ENCODE peak calls at places on chromosomes 4 and X, in seven cellular contexts. One of them, this sample, is unnamed.
A peak's percentile ranks its signal among the peaks of the same experiment; 100 is the strongest.

GRCh38 chr4:123599061-123599919 is 202.7 kb downstream of the SPRY1 start:
- DNase-seq in breast epithelium: no peak
- DNase-seq in CD8-positive, alpha-beta T cell: no peak
- DNase-seq in tibial artery: no peak
- DNase-seq in HFF-Myc: no peak
- DNase-seq in BJ: no peak
- DNase-seq in mesothelial cell of epicardium: no peak
- DNase-seq in this sample: no peak

GRCh38 chrX:115582871-115583729 is 22.1 kb downstream of the PLS3 start:
- DNase-seq in mesothelial cell of epicardium: no peak
- DNase-seq in tibial artery: no peak
- DNase-seq in BJ: no peak
- DNase-seq in CD8-positive, alpha-beta T cell: no peak
- DNase-seq in breast epithelium: no peak
- DNase-seq in HFF-Myc: no peak
- DNase-seq in this sample: no peak

GRCh38 chr4:30757357-30757756 is 37.2 kb downstream of the PCDH7 start:
- DNase-seq in CD8-positive, alpha-beta T cell: no peak
- DNase-seq in HFF-Myc: peak; percentile 50
- DNase-seq in mesothelial cell of epicardium: no peak
- DNase-seq in breast epithelium: no peak
- DNase-seq in BJ: peak; percentile 58
- DNase-seq in tibial artery: no peak
- DNase-seq in this sample: no peak

GRCh38 chrX:151763711-151764110 is 29.2 kb downstream of the CNGA2 start:
- DNase-seq in mesothelial cell of epicardium: no peak
- DNase-seq in tibial artery: no peak
- DNase-seq in HFF-Myc: no peak
- DNase-seq in BJ: no peak
- DNase-seq in CD8-positive, alpha-beta T cell: no peak
- DNase-seq in breast epithelium: no peak
- DNase-seq in this sample: no peak

GRCh38 chr4:98514930-98515809 is 143.2 kb downstream of the TSPAN5 start:
- DNase-seq in BJ: no peak
- DNase-seq in breast epithelium: no peak
- DNase-seq in HFF-Myc: no peak
- DNase-seq in mesothelial cell of epicardium: no peak
- DNase-seq in tibial artery: peak; percentile 28
- DNase-seq in CD8-positive, alpha-beta T cell: no peak
- DNase-seq in this sample: no peak

GRCh38 chrX:65581661-65582339 is 47.2 kb upstream of the LAS1L start:
- DNase-seq in tibial artery: peak; percentile 51
- DNase-seq in HFF-Myc: no peak
- DNase-seq in BJ: no peak
- DNase-seq in mesothelial cell of epicardium: no peak
- DNase-seq in CD8-positive, alpha-beta T cell: peak; percentile 65
- DNase-seq in breast epithelium: no peak
- DNase-seq in this sample: no peak

GRCh38 chrX:8981742-8982141 is 52.2 kb downstream of the FAM9B start:
- DNase-seq in HFF-Myc: no peak
- DNase-seq in tibial artery: no peak
- DNase-seq in BJ: no peak
- DNase-seq in CD8-positive, alpha-beta T cell: no peak
- DNase-seq in mesothelial cell of epicardium: no peak
- DNase-seq in breast epithelium: no peak
- DNase-seq in this sample: no peak

GRCh38 chr4:153916273-153916755 is 127.4 kb upstream of the SFRP2 start:
- DNase-seq in breast epithelium: no peak
- DNase-seq in tibial artery: no peak
- DNase-seq in mesothelial cell of epicardium: no peak
- DNase-seq in BJ: no peak
- DNase-seq in CD8-positive, alpha-beta T cell: no peak
- DNase-seq in HFF-Myc: no peak
- DNase-seq in this sample: no peak

GRCh38 chrX:41043950-41044349 is 41.3 kb upstream of the USP9X start:
- DNase-seq in mesothelial cell of epicardium: no peak
- DNase-seq in BJ: no peak
- DNase-seq in CD8-positive, alpha-beta T cell: no peak
- DNase-seq in tibial artery: no peak
- DNase-seq in HFF-Myc: no peak
- DNase-seq in breast epithelium: no peak
- DNase-seq in this sample: no peak

GRCh38 chrX:21408776-21409175 is 34.6 kb downstream of the CNKSR2 start:
- DNase-seq in CD8-positive, alpha-beta T cell: no peak
- DNase-seq in breast epithelium: no peak
- DNase-seq in HFF-Myc: no peak
- DNase-seq in mesothelial cell of epicardium: no peak
- DNase-seq in BJ: no peak
- DNase-seq in tibial artery: no peak
- DNase-seq in this sample: no peak

GRCh38 chr4:62126064-62126732 is 926.1 kb downstream of the ADGRL3 start:
- DNase-seq in BJ: no peak
- DNase-seq in breast epithelium: no peak
- DNase-seq in mesothelial cell of epicardium: no peak
- DNase-seq in HFF-Myc: no peak
- DNase-seq in tibial artery: no peak
- DNase-seq in CD8-positive, alpha-beta T cell: no peak
- DNase-seq in this sample: no peak

GRCh38 chr4:38190717-38191178 is 230.6 kb downstream of the PTTG2 start:
- DNase-seq in HFF-Myc: peak; percentile 36
- DNase-seq in mesothelial cell of epicardium: no peak
- DNase-seq in breast epithelium: no peak
- DNase-seq in BJ: peak; percentile 20
- DNase-seq in tibial artery: peak; percentile 34
- DNase-seq in CD8-positive, alpha-beta T cell: no peak
- DNase-seq in this sample: no peak

GRCh38 chr4:3868841-3869572 is 102.8 kb downstream of the ADRA2C start:
- DNase-seq in CD8-positive, alpha-beta T cell: no peak
- DNase-seq in tibial artery: no peak
- DNase-seq in mesothelial cell of epicardium: no peak
- DNase-seq in BJ: no peak
- DNase-seq in HFF-Myc: no peak
- DNase-seq in breast epithelium: no peak
- DNase-seq in this sample: no peak

GRCh38 chrX:138519296-138519695 is 192.2 kb downstream of the FGF13 start:
- DNase-seq in mesothelial cell of epicardium: no peak
- DNase-seq in CD8-positive, alpha-beta T cell: no peak
- DNase-seq in BJ: no peak
- DNase-seq in HFF-Myc: no peak
- DNase-seq in breast epithelium: no peak
- DNase-seq in tibial artery: no peak
- DNase-seq in this sample: no peak

GRCh38 chrX:130196453-130196852 is 24.7 kb downstream of the RAB33A start:
- DNase-seq in breast epithelium: no peak
- DNase-seq in BJ: no peak
- DNase-seq in mesothelial cell of epicardium: no peak
- DNase-seq in tibial artery: no peak
- DNase-seq in HFF-Myc: no peak
- DNase-seq in CD8-positive, alpha-beta T cell: no peak
- DNase-seq in this sample: no peak

GRCh38 chr4:41133619-41134018 is 80.7 kb downstream of the APBB2 start:
- DNase-seq in mesothelial cell of epicardium: no peak
- DNase-seq in HFF-Myc: no peak
- DNase-seq in BJ: no peak
- DNase-seq in CD8-positive, alpha-beta T cell: no peak
- DNase-seq in tibial artery: no peak
- DNase-seq in breast epithelium: no peak
- DNase-seq in this sample: no peak

GRCh38 chr4:100900134-100900533 is 382.3 kb upstream of the EMCN start:
- DNase-seq in CD8-positive, alpha-beta T cell: no peak
- DNase-seq in breast epithelium: no peak
- DNase-seq in BJ: no peak
- DNase-seq in mesothelial cell of epicardium: no peak
- DNase-seq in tibial artery: no peak
- DNase-seq in HFF-Myc: no peak
- DNase-seq in this sample: no peak

GRCh38 chr4:8821151-8821950 is 50.3 kb downstream of the HMX1 start:
- DNase-seq in BJ: no peak
- DNase-seq in breast epithelium: peak; percentile 30
- DNase-seq in CD8-positive, alpha-beta T cell: no peak
- DNase-seq in tibial artery: no peak
- DNase-seq in mesothelial cell of epicardium: no peak
- DNase-seq in HFF-Myc: no peak
- DNase-seq in this sample: peak; percentile 17

GRCh38 chrX:139077303-139078131 is 366.0 kb upstream of the FGF13 start:
- DNase-seq in mesothelial cell of epicardium: no peak
- DNase-seq in CD8-positive, alpha-beta T cell: no peak
- DNase-seq in tibial artery: no peak
- DNase-seq in BJ: peak; percentile 10
- DNase-seq in HFF-Myc: no peak
- DNase-seq in breast epithelium: no peak
- DNase-seq in this sample: peak; percentile 39

GRCh38 chr4:1738410-1738809 is 17.1 kb downstream of the TACC3 start:
- DNase-seq in HFF-Myc: no peak
- DNase-seq in BJ: no peak
- DNase-seq in mesothelial cell of epicardium: no peak
- DNase-seq in breast epithelium: no peak
- DNase-seq in CD8-positive, alpha-beta T cell: no peak
- DNase-seq in tibial artery: no peak
- DNase-seq in this sample: no peak

GRCh38 chr4:108060164-108060563 is 70.5 kb downstream of the HADH start:
- DNase-seq in breast epithelium: no peak
- DNase-seq in HFF-Myc: no peak
- DNase-seq in CD8-positive, alpha-beta T cell: no peak
- DNase-seq in BJ: no peak
- DNase-seq in tibial artery: no peak
- DNase-seq in mesothelial cell of epicardium: no peak
- DNase-seq in this sample: no peak
- TF ChIP-seq CTCF in breast epithelium: peak; percentile 16
- TF ChIP-seq CTCF in HFF-Myc: peak; percentile 29
- TF ChIP-seq CTCF in CD8-positive, alpha-beta T cell: no peak
- TF ChIP-seq CTCF in BJ: no peak
- TF ChIP-seq CTCF in tibial artery: peak; percentile 16
- TF ChIP-seq CTCF in mesothelial cell of epicardium: no peak
- TF ChIP-seq CTCF in this sample: no peak

GRCh38 chr4:5461477-5461876 is 246.9 kb downstream of the EVC2 start:
- DNase-seq in mesothelial cell of epicardium: no peak
- DNase-seq in BJ: no peak
- DNase-seq in tibial artery: no peak
- DNase-seq in CD8-positive, alpha-beta T cell: no peak
- DNase-seq in HFF-Myc: no peak
- DNase-seq in breast epithelium: peak; percentile 35
- DNase-seq in this sample: no peak

GRCh38 chr4:5458676-5459075 is 249.7 kb downstream of the EVC2 start:
- DNase-seq in breast epithelium: peak; percentile 28
- DNase-seq in mesothelial cell of epicardium: no peak
- DNase-seq in tibial artery: no peak
- DNase-seq in BJ: no peak
- DNase-seq in CD8-positive, alpha-beta T cell: no peak
- DNase-seq in HFF-Myc: no peak
- DNase-seq in this sample: no peak

GRCh38 chr4:5462254-5462835 is 246.0 kb downstream of the EVC2 start:
- DNase-seq in breast epithelium: peak; percentile 20
- DNase-seq in CD8-positive, alpha-beta T cell: no peak
- DNase-seq in tibial artery: no peak
- DNase-seq in mesothelial cell of epicardium: no peak
- DNase-seq in BJ: no peak
- DNase-seq in HFF-Myc: no peak
- DNase-seq in this sample: no peak

GRCh38 chr4:5459236-5459635 is 249.1 kb downstream of the EVC2 start:
- DNase-seq in breast epithelium: peak; percentile 15
- DNase-seq in CD8-positive, alpha-beta T cell: no peak
- DNase-seq in tibial artery: no peak
- DNase-seq in mesothelial cell of epicardium: no peak
- DNase-seq in HFF-Myc: no peak
- DNase-seq in BJ: no peak
- DNase-seq in this sample: no peak

GRCh38 chr4:5460106-5460801 is 248.1 kb downstream of the EVC2 start:
- DNase-seq in HFF-Myc: no peak
- DNase-seq in BJ: no peak
- DNase-seq in breast epithelium: peak; percentile 44
- DNase-seq in mesothelial cell of epicardium: no peak
- DNase-seq in CD8-positive, alpha-beta T cell: peak; percentile 7
- DNase-seq in tibial artery: no peak
- DNase-seq in this sample: no peak
- TF ChIP-seq CTCF in HFF-Myc: peak; percentile 69
- TF ChIP-seq CTCF in BJ: peak; percentile 73
- TF ChIP-seq CTCF in breast epithelium: peak; percentile 9
- TF ChIP-seq CTCF in mesothelial cell of epicardium: peak; percentile 25
- TF ChIP-seq CTCF in CD8-positive, alpha-beta T cell: no peak
- TF ChIP-seq CTCF in tibial artery: no peak
- TF ChIP-seq CTCF in this sample: no peak

DNA sequence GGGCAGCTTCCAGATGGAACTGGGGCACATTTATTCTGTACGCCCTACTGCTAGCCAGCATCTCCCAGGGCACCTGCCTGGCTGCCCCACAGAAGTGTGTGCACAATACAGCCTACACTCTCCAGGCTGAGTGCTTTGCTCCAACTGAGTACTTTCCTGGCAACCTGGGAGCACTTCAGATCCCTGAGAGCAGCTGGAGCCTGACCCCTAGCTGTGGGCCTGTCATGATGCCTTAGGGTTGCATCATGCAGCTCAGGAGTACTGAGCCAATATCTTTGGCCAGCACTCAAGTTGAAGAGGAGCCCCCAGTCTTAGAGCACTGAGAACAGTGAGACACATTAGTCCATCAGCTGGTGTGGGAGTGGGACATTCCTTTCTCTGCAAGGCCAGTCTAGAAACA is 321.9 kb downstream of the CFAP47 start:
- DNase-seq in breast epithelium: no peak
- DNase-seq in HFF-Myc: no peak
- DNase-seq in tibial artery: no peak
- DNase-seq in CD8-positive, alpha-beta T cell: no peak
- DNase-seq in mesothelial cell of epicardium: no peak
- DNase-seq in BJ: no peak
- DNase-seq in this sample: no peak
- TF ChIP-seq CTCF in breast epithelium: no peak
- TF ChIP-seq CTCF in HFF-Myc: no peak
- TF ChIP-seq CTCF in tibial artery: no peak
- TF ChIP-seq CTCF in CD8-positive, alpha-beta T cell: no peak
- TF ChIP-seq CTCF in mesothelial cell of epicardium: no peak
- TF ChIP-seq CTCF in BJ: no peak
- TF ChIP-seq CTCF in this sample: no peak

DNA sequence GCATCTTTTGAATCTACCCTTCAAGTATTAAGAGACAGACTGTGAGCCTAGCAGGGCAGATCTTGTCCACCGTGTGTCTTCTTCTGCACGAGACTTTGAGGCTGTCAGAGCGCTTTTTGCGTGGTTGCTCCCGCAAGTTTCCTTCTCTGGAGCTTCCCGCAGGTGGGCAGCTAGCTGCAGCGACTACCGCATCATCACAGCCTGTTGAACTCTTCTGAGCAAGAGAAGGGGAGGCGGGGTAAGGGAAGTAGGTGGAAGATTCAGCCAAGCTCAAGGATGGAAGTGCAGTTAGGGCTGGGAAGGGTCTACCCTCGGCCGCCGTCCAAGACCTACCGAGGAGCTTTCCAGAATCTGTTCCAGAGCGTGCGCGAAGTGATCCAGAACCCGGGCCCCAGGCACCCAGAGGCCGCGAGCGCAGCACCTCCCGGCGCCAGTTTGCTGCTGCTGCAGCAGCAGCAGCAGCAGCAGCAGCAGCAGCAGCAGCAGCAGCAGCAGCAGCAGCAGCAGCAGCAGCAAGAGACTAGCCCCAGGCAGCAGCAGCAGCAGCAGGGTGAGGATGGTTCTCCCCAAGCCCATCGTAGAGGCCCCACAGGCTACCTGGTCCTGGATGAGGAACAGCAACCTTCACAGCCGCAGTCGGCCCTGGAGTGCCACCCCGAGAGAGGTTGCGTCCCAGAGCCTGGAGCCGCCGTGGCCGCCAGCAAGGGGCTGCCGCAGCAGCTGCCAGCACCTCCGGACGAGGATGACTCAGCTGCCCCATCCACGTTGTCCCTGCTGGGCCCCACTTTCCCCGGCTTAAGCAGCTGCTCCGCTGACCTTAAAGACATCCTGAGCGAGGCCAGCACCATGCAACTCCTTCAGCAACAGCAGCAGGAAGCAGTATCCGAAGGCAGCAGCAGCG is 1.3 kb downstream of the AR start:
- DNase-seq in mesothelial cell of epicardium: no peak
- DNase-seq in tibial artery: no peak
- DNase-seq in HFF-Myc: no peak
- DNase-seq in CD8-positive, alpha-beta T cell: no peak
- DNase-seq in breast epithelium: no peak
- DNase-seq in BJ: no peak
- DNase-seq in this sample: no peak
- TF ChIP-seq CTCF in mesothelial cell of epicardium: no peak
- TF ChIP-seq CTCF in tibial artery: no peak
- TF ChIP-seq CTCF in HFF-Myc: no peak
- TF ChIP-seq CTCF in CD8-positive, alpha-beta T cell: no peak
- TF ChIP-seq CTCF in breast epithelium: no peak
- TF ChIP-seq CTCF in BJ: peak; percentile 1
- TF ChIP-seq CTCF in this sample: no peak

This sample was measured in CD14-positive monocyte.